ENCODE peak calls at places on chromosomes 2 and 18, in five cellular contexts. R, M, I, S and V are unnamed samples.

GRCh38 chr2:69235863-69236262 is 151.2 kb downstream of the GFPT1 start:
- DNase-seq in R (no peak), M (no peak), I (no peak), S (no peak), V (no peak)

GRCh38 chr2:8882094-8882493 is 44.7 kb upstream of the KIDINS220 start:
- DNase-seq in R (peak; percentile 22), M (no peak), I (no peak), S (no peak), V (no peak)

GRCh38 chr2:47023332-47023731 is 107.7 kb upstream of the MCFD2 start:
- DNase-seq in R (no peak), M (no peak), I (no peak), S (no peak), V (no peak)

GRCh38 chr2:40199758-40200157 is 252.1 kb downstream of the SLC8A1 start:
- DNase-seq in R (no peak), M (peak; percentile 56), I (no peak), S (no peak), V (no peak)

GRCh38 chr2:56182420-56182819 is 1.4 kb upstream of the CCDC85A start:
- DNase-seq in R (no peak), M (no peak), I (no peak), S (no peak), V (no peak)

GRCh38 chr18:58103339-58103930 is 59.4 kb downstream of the NEDD4L start:
- DNase-seq in R (no peak), M (no peak), I (no peak), S (no peak), V (no peak)

GRCh38 chr2:25279091-25279651 is 62.6 kb downstream of the DNMT3A start:
- DNase-seq in R (no peak), M (no peak), I (peak; percentile 62), S (peak; percentile 85), V (peak; percentile 83)

GRCh38 chr2:95017836-95018235 is 7.7 kb upstream of the MAL start:
- DNase-seq in R (no peak), M (no peak), I (no peak), S (no peak), V (peak; percentile 66)

GRCh38 chr18:75624836-75625235 is 197.3 kb upstream of the SMIM21 start:
- DNase-seq in R (no peak), M (no peak), I (no peak), S (no peak), V (no peak)

GRCh38 chr2:39304200-39304599 is 60.4 kb upstream of the CDKL4 start:
- DNase-seq in R (no peak), M (no peak), I (no peak), S (no peak), V (no peak)

GRCh38 chr2:174753038-174753633 is 11.1 kb downstream of the CHRNA1 start:
- DNase-seq in R (no peak), M (no peak), I (no peak), S (no peak), V (no peak)

GRCh38 chr2:134276381-134277172 is 22.7 kb downstream of the MGAT5 start:
- DNase-seq in R (no peak), M (no peak), I (no peak), S (no peak), V (no peak)

GRCh38 chr18:40355701-40356100 is 1599.3 kb upstream of the PIK3C3 start:
- DNase-seq in R (no peak), M (no peak), I (no peak), S (no peak), V (no peak)

GRCh38 chr2:100119235-100119634 is 23.2 kb downstream of the AFF3 start:
- DNase-seq in R (no peak), M (no peak), I (no peak), S (no peak), V (no peak)

GRCh38 chr2:105712166-105712915 is 32.4 kb upstream of the NCK2 start:
- DNase-seq in R (no peak), M (no peak), I (no peak), S (no peak), V (no peak)

GRCh38 chr2:237643582-237643981 is 16.2 kb downstream of the LRRFIP1 start:
- DNase-seq in R (no peak), M (no peak), I (no peak), S (no peak), V (no peak)

GRCh38 chr2:237647176-237648015 is 20.0 kb downstream of the LRRFIP1 start:
- DNase-seq in R (no peak), M (no peak), I (no peak), S (no peak), V (peak; percentile 47)

GRCh38 chr2:237643066-237643465 is 15.7 kb downstream of the LRRFIP1 start:
- DNase-seq in R (no peak), M (no peak), I (no peak), S (no peak), V (no peak)

GRCh38 chr2:237644059-237644703 is 16.8 kb downstream of the LRRFIP1 start:
- DNase-seq in R (no peak), M (no peak), I (no peak), S (no peak), V (no peak)

DNA sequence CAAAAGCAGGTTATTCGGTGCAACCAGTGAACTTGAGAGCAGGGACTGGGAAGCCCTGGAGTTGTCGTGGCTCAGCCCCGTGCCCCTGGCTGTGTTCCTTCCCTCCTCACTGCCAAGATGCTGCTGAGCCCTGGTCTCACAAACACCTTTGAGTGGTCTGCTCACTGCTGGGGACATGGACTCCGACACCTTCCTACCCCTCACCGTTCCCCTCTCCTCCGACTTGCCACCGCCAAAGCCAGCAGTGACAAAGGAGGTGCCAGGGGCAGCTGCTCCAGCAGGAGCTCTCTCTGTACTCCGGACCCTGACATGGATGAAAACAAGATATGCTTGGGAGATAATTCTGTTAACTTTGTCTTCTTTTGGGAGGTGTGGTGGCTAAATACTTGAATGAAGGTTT is 17.9 kb downstream of the LRRFIP1 start:
- DNase-seq in R (no peak), M (no peak), I (no peak), S (no peak), V (peak; percentile 19)
- TF ChIP-seq CTCF in R (no peak), M (no peak), I (no peak), S (no peak), V (no peak)

DNA sequence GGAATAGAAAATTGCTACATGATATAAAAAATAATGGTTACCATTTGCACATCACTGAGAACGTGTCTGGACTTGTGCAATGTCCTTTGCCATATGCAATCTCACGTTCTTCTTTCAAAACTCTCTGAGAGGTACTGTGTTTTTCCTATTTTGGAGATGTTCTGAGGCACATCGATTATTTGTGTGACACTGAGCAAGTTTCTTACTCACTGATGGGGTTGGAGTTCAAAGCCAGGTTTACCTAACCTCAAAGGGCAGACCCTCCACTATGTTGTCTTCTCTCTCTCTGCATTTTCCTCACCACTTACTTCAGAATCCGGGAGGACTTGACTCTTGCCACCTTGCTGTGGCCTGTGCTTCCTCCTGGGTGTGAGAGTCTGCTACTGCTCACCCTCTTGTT is 12.2 kb downstream of the UPP2 start:
- DNase-seq in R (no peak), M (no peak), I (no peak), S (no peak), V (no peak)
- H3K36me3 ChIP-seq in R (no peaks in the 10 kb centered on the region), M (no peaks in the 10 kb centered on the region), I (no peaks in the 10 kb centered on the region), S (no peaks in the 10 kb centered on the region), V (no peaks in the 10 kb centered on the region)

DNA sequence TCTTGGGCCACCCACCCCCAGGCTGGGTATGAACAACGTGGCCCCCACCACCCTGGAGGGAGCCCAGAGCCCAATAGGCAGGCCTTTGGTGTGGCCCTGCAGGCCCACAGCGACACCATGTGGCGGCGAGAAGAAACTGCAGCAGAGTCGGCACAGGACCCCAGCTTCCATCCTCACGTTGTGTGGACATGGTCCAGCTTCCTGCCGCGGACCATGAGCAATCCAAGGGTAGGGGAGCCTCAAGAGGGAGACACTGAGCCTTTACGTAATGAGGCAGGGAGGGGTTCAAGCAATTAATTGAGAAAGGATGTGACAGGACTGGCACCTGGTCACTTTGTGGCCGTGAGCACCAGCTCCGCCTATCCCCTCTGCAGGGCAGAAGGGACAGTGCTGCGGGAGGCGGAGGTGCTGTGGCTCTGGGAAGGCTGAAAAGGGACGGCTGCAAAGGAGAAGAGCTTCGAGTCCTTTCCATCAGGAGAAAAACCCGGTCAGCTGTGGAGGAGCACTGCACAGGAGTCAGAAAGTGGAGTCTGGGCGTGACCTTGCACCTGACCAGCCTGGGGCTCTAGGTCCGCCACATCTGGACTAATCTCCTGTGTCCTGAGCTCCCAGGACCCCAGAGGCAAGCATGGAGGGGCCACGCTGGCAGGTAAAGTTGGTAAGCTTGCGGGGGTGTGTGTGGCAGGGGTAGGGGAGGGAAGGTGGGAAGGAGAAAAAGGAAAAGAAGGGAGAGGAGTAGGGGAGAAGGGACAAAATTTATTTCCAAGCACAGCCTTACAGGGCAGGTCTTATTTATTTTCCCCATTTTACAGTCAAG is 44.9 kb downstream of the TMEM37 start:
- DNase-seq in R (peak; percentile 78), M (no peak), I (peak; percentile 54), S (no peak), V (no peak)
- H3K4me3 ChIP-seq in R (no peak overlapping the region), M (no peak overlapping the region), I (no peak overlapping the region), S (no peak overlapping the region), V (no peak overlapping the region)

GRCh38 chr18:8461544-8461943 is 147.7 kb upstream of the RAB12 start:
- DNase-seq in R (no peak), M (no peak), I (no peak), S (no peak), V (no peak)
- TF ChIP-seq CTCF in R (no peak), M (no peak), I (no peak), S (no peak), V (no peak)

DNA sequence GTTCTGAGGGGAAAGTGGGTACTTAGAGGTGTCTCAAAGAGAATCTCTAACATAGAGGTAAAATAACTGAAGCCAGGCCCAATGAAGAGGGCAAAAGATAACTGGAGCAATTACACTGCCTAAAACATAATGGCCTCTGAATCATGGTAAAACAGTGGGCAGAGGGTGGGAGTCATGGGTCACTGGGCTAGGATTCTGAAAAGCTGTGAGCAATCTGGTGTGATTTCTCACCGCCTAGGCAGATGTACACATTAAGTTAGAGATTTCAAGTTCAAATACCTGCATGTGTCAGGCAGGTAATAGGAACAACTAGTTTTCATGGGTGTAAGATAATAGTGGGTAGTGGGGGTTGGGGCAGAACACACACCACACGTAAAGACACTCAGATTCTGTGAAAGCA is 45.6 kb downstream of the INSIG2 start:
- DNase-seq in R (no peak), M (no peak), I (no peak), S (no peak), V (no peak)
- H3K36me3 ChIP-seq in R (no peaks in the 10 kb centered on the region), M (no peaks in the 10 kb centered on the region), I (no peaks in the 10 kb centered on the region), S (no peaks in the 10 kb centered on the region), V (no peaks in the 10 kb centered on the region)

DNA sequence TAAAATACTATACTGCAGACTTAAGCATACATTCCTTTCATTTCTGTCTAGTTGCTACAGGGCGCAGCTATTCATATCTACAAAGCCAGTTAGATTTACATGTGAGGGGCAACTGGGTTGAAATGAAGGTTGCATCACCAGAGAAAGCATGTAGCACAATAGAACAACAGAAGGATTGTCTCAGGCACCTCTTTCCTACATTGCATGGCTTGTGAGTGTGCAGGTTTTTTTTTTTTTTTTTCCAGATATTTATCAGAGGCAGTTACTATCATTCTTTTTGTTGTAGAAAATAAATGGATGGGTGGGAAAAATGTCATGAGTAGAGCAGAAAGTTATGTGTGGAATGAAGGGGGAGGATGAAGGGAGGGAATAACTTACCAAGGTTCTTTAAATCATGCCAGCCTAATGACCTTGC is 86.8 kb downstream of the ERBB4 start:
- DNase-seq in R (peak; percentile 19), M (peak; percentile 43), I (no peak), S (no peak), V (no peak)
- H3K4me3 ChIP-seq in R (no peak overlapping the region), M (no peak overlapping the region), I (no peak overlapping the region), S (no peak overlapping the region), V (no peak overlapping the region)